ENCODE peak calls at places on chromosomes 12 and 14, in seven cellular contexts. One of them, this sample, is unnamed.

GRCh38 chr14:103385994-103386491 is 828 bp downstream of the MARK3 start:
- DNase-seq in M059J: peak; percentile 32
- DNase-seq in astrocyte: no peak
- DNase-seq in NCI-H774: no peak
- DNase-seq in globus pallidus: peak; percentile 39
- DNase-seq in posterior vena cava: peak; percentile 85
- DNase-seq in H54: no peak
- DNase-seq in this sample: peak; percentile 16

GRCh38 chr14:93105362-93105761 is 10.4 kb downstream of the ITPK1 start:
- DNase-seq in M059J: peak; percentile 77
- DNase-seq in astrocyte: peak; percentile 80
- DNase-seq in NCI-H774: no peak
- DNase-seq in globus pallidus: no peak
- DNase-seq in posterior vena cava: no peak
- DNase-seq in H54: no peak
- DNase-seq in this sample: no peak

GRCh38 chr12:122981036-122981471 is 573 bp downstream of the ARL6IP4 start:
- DNase-seq in M059J: no peak
- DNase-seq in astrocyte: no peak
- DNase-seq in NCI-H774: no peak
- DNase-seq in globus pallidus: no peak
- DNase-seq in posterior vena cava: no peak
- DNase-seq in H54: no peak
- DNase-seq in this sample: peak; percentile 32

GRCh38 chr14:25406818-25407217 is 356.9 kb upstream of the STXBP6 start:
- DNase-seq in M059J: no peak
- DNase-seq in astrocyte: no peak
- DNase-seq in NCI-H774: peak; percentile 53
- DNase-seq in globus pallidus: no peak
- DNase-seq in posterior vena cava: no peak
- DNase-seq in H54: peak; percentile 2
- DNase-seq in this sample: peak; percentile 65

GRCh38 chr12:288687-289086 is 26.1 kb upstream of the SLC6A13 start:
- DNase-seq in M059J: peak; percentile 17
- DNase-seq in astrocyte: peak; percentile 72
- DNase-seq in NCI-H774: no peak
- DNase-seq in globus pallidus: no peak
- DNase-seq in posterior vena cava: peak; percentile 74
- DNase-seq in H54: peak; percentile 25
- DNase-seq in this sample: no peak

GRCh38 chr12:3677609-3678008 is 75.3 kb downstream of the CRACR2A start:
- DNase-seq in M059J: no peak
- DNase-seq in astrocyte: no peak
- DNase-seq in NCI-H774: no peak
- DNase-seq in globus pallidus: no peak
- DNase-seq in posterior vena cava: no peak
- DNase-seq in H54: no peak
- DNase-seq in this sample: no peak

GRCh38 chr12:43337571-43338497 is 214.2 kb downstream of the ADAMTS20 start:
- DNase-seq in M059J: peak; percentile 32
- DNase-seq in astrocyte: peak; percentile 64
- DNase-seq in NCI-H774: no peak
- DNase-seq in globus pallidus: no peak
- DNase-seq in posterior vena cava: no peak
- DNase-seq in H54: no peak
- DNase-seq in this sample: no peak

GRCh38 chr12:12365931-12366431 is 9.1 kb downstream of the BORCS5 start:
- DNase-seq in M059J: no peak
- DNase-seq in astrocyte: no peak
- DNase-seq in NCI-H774: no peak
- DNase-seq in globus pallidus: peak; percentile 80
- DNase-seq in posterior vena cava: no peak
- DNase-seq in H54: no peak
- DNase-seq in this sample: no peak

GRCh38 chr12:62787023-62787422 is 147.9 kb downstream of the PPM1H start:
- DNase-seq in M059J: peak; percentile 21
- DNase-seq in astrocyte: no peak
- DNase-seq in NCI-H774: no peak
- DNase-seq in globus pallidus: no peak
- DNase-seq in posterior vena cava: no peak
- DNase-seq in H54: no peak
- DNase-seq in this sample: no peak

GRCh38 chr14:100223332-100224171 is 15.4 kb upstream of the YY1 start:
- DNase-seq in M059J: no peak
- DNase-seq in astrocyte: no peak
- DNase-seq in NCI-H774: no peak
- DNase-seq in globus pallidus: no peak
- DNase-seq in posterior vena cava: peak; percentile 10
- DNase-seq in H54: no peak
- DNase-seq in this sample: no peak

GRCh38 chr12:82593901-82594396 is 92.8 kb upstream of the TMTC2 start:
- DNase-seq in M059J: no peak
- DNase-seq in astrocyte: no peak
- DNase-seq in NCI-H774: no peak
- DNase-seq in globus pallidus: no peak
- DNase-seq in posterior vena cava: no peak
- DNase-seq in H54: no peak
- DNase-seq in this sample: no peak

GRCh38 chr14:37599527-37600368 is 4.3 kb downstream of the TTC6 start:
- DNase-seq in M059J: no peak
- DNase-seq in astrocyte: no peak
- DNase-seq in NCI-H774: no peak
- DNase-seq in globus pallidus: no peak
- DNase-seq in posterior vena cava: no peak
- DNase-seq in H54: no peak
- DNase-seq in this sample: peak; percentile 32